ENCODE peak calls at places on chromosomes 13 and 19, in five cellular contexts. One of them, this sample, is unnamed.

GRCh38 chr19:45505151-45505995 is 1.9 kb upstream of the VASP start:
- DNase-seq in DND-41: no peak
- DNase-seq in stomach: no peak
- DNase-seq in H1: no peak
- DNase-seq in BE2C: no peak
- DNase-seq in this sample: no peak

GRCh38 chr13:107845911-107846310 is 369.4 kb downstream of the LIG4 start:
- DNase-seq in BE2C: peak
- DNase-seq in stomach: no peak
- DNase-seq in H1: no peak
- DNase-seq in DND-41: no peak
- DNase-seq in this sample: no peak

GRCh38 chr13:30422056-30422914 is at the start of gene UBE2L5:
- DNase-seq in BE2C: peak
- DNase-seq in H1: peak
- DNase-seq in DND-41: peak
- DNase-seq in stomach: peak
- DNase-seq in this sample: no peak

GRCh38 chr19:15424121-15424520 is 5.3 kb upstream of the AKAP8L start:
- DNase-seq in H1: no peak
- DNase-seq in DND-41: no peak
- DNase-seq in stomach: no peak
- DNase-seq in BE2C: no peak
- DNase-seq in this sample: no peak

GRCh38 chr19:33246729-33247440 is 21.2 kb upstream of the SLC7A10 start:
- DNase-seq in BE2C: no peak
- DNase-seq in DND-41: no peak
- DNase-seq in H1: no peak
- DNase-seq in stomach: no peak
- DNase-seq in this sample: no peak

GRCh38 chr19:41548954-41549688 is 26.8 kb upstream of the CEACAM21 start:
- DNase-seq in stomach: peak
- DNase-seq in DND-41: no peak
- DNase-seq in BE2C: no peak
- DNase-seq in H1: no peak
- DNase-seq in this sample: no peak

GRCh38 chr19:29194658-29195057 is 18.3 kb downstream of the UQCRFS1 start:
- DNase-seq in stomach: no peak
- DNase-seq in H1: no peak
- DNase-seq in BE2C: no peak
- DNase-seq in DND-41: no peak
- DNase-seq in this sample: no peak

GRCh38 chr13:65330691-65331090 is 1899.4 kb downstream of the PCDH9 start:
- DNase-seq in DND-41: no peak
- DNase-seq in stomach: no peak
- DNase-seq in BE2C: no peak
- DNase-seq in H1: no peak
- DNase-seq in this sample: no peak

GRCh38 chr19:29120471-29120870 is 92.5 kb downstream of the UQCRFS1 start:
- DNase-seq in stomach: no peak
- DNase-seq in BE2C: no peak
- DNase-seq in H1: no peak
- DNase-seq in DND-41: no peak
- DNase-seq in this sample: no peak

GRCh38 chr13:107585466-107585865 is 629.9 kb downstream of the LIG4 start:
- DNase-seq in stomach: no peak
- DNase-seq in H1: no peak
- DNase-seq in BE2C: peak
- DNase-seq in DND-41: no peak
- DNase-seq in this sample: no peak

GRCh38 chr13:64723735-64724134 is 2506.4 kb downstream of the PCDH9 start:
- DNase-seq in stomach: no peak
- DNase-seq in BE2C: peak
- DNase-seq in H1: no peak
- DNase-seq in DND-41: no peak
- DNase-seq in this sample: peak

GRCh38 chr19:51694318-51695085 is 1.4 kb downstream of the SPACA6 start:
- DNase-seq in BE2C: no peak
- DNase-seq in DND-41: no peak
- DNase-seq in stomach: peak
- DNase-seq in H1: no peak
- DNase-seq in this sample: no peak

GRCh38 chr13:109281823-109282239 is 504.6 kb downstream of the IRS2 start:
- DNase-seq in BE2C: no peak
- DNase-seq in DND-41: no peak
- DNase-seq in stomach: no peak
- DNase-seq in H1: no peak
- DNase-seq in this sample: no peak

GRCh38 chr19:56727731-56728130 is 56.2 kb upstream of the ZNF835 start:
- DNase-seq in stomach: no peak
- DNase-seq in H1: no peak
- DNase-seq in BE2C: no peak
- DNase-seq in DND-41: no peak
- DNase-seq in this sample: no peak

GRCh38 chr19:27705896-27706295 is 1507.1 kb downstream of the UQCRFS1 start:
- DNase-seq in BE2C: peak
- DNase-seq in stomach: no peak
- DNase-seq in DND-41: no peak
- DNase-seq in H1: no peak
- DNase-seq in this sample: no peak

DNA sequence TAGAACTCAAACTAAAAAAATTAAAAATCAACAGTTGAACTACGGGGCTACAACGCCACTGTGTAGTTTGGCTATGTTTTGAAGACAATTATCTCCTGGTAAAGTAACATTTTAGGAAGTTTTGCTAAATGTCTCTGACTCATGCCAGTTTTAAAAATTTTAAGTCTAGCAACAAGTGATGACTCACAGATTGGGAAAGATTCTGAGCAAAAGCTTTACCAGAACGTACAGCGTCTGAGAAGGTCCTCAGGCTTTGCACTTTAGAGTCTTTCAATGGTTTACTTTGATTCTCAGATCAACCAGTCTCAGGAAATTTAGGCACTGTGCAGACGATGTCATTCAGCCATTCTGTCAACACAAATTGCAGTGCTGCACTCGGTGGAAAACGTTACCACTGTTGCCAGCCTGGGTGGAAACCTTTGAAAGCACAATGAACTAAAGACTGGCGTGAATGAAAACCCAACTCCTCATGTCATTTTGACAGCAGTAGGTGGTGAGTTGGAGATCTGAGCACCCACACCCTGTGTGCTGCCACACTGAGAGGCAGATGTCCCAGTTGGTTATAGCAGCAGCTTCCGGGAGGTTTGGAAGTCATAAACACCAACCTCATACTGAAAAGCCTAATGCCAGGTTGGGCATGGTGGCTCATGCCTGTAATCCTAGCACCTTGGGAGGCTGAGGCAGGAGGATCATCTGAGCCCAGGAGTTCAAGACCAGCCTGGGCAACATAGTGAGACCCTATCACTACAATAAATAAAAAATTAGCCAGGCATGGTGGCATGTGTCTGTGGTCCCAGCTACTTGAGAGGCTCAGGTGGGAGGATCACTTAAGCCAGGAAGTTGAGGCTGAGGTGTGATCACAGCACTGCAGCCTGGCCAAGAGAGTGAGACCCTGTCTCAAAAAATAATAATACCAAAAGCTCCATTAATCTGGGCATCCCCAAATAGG is 6.3 kb upstream of the WTIP start:
- DNase-seq in H1: no peak
- DNase-seq in BE2C: no peak
- DNase-seq in stomach: no peak
- DNase-seq in DND-41: no peak
- DNase-seq in this sample: peak
- H3K4me3 ChIP-seq in H1: no peak
- H3K4me3 ChIP-seq in BE2C: no peak
- H3K4me3 ChIP-seq in stomach: no peak
- H3K4me3 ChIP-seq in DND-41: no peak
- H3K4me3 ChIP-seq in this sample: no peak

GRCh38 chr19:1253514-1254080 is 5.2 kb downstream of the MIDN start:
- DNase-seq in BE2C: no peak
- DNase-seq in H1: no peak
- DNase-seq in DND-41: no peak
- DNase-seq in stomach: no peak
- DNase-seq in this sample: no peak

GRCh38 chr19:1254081-1254527 is 5.7 kb downstream of the MIDN start:
- DNase-seq in DND-41: no peak
- DNase-seq in BE2C: no peak
- DNase-seq in H1: no peak
- DNase-seq in stomach: no peak
- DNase-seq in this sample: no peak

GRCh38 chr19:1256646-1257474 is 8.5 kb downstream of the MIDN start:
- DNase-seq in stomach: no peak
- DNase-seq in BE2C: no peak
- DNase-seq in H1: no peak
- DNase-seq in DND-41: no peak
- DNase-seq in this sample: no peak

GRCh38 chr19:1254530-1255185 is 6.3 kb downstream of the MIDN start:
- DNase-seq in BE2C: no peak
- DNase-seq in stomach: no peak
- DNase-seq in DND-41: no peak
- DNase-seq in H1: no peak
- DNase-seq in this sample: no peak

DNA sequence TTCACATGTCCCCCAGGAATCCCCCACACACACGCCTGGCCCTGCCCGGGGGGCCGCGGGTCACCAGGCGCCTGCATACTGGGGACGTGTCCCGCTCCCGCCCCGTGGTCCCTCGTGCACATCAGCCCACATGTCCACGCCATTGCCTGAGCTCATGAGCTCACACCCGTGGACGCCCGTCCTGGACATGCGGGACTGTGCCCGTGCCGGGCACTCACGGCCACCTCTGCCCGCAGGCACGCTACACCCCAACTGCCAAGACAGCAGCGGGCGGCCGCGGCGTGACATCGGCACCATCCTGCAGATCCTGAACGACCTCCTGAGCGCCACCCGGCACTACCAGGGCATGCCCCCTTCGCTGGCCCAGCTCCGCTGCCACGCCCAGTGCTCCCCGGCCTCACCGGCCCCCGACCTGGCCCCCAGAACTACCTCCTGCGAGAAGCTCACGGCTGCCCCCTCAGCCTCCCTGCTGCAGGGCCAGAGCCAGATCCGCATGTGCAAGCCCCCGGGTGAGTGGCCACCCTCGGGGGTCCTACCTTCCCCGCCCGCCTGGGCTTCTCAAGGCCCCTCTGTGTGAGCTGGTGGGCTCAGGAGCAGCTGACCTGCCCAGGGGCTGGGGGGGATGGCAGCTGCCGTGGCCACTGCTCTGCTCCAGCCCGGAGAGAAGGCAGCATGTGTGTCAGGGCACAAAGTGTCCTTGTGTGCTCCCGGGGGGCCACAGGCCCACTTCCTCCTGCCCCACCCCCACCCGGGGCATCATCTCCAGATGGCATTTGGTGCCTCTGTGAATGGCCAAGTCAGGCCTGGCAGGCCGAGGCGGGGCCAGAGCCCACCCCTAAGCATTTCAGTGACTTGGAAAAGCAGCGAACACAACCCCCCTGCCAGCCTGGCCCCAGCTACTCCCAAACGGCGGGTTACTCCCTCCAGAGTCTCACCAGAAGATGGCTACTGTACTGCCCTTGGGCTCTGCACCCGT is 7.1 kb downstream of the MIDN start:
- DNase-seq in BE2C: no peak
- DNase-seq in DND-41: no peak
- DNase-seq in stomach: no peak
- DNase-seq in H1: no peak
- DNase-seq in this sample: no peak
- H3K4me3 ChIP-seq in BE2C: no peak
- H3K4me3 ChIP-seq in DND-41: no peak
- H3K4me3 ChIP-seq in stomach: peak
- H3K4me3 ChIP-seq in H1: no peak
- H3K4me3 ChIP-seq in this sample: no peak

GRCh38 chr19:8481616-8482015 is 20.8 kb downstream of the PRAM1 start:
- DNase-seq in H1: no peak
- DNase-seq in stomach: no peak
- DNase-seq in BE2C: no peak
- DNase-seq in DND-41: no peak
- DNase-seq in this sample: no peak
- H3K4me3 ChIP-seq in H1: no peak
- H3K4me3 ChIP-seq in stomach: no peak
- H3K4me3 ChIP-seq in BE2C: no peak
- H3K4me3 ChIP-seq in DND-41: no peak
- H3K4me3 ChIP-seq in this sample: no peak

GRCh38 chr19:49852631-49853126 is 1.7 kb downstream of the PTOV1 start:
- DNase-seq in DND-41: no peak
- DNase-seq in stomach: no peak
- DNase-seq in H1: no peak
- DNase-seq in BE2C: no peak
- DNase-seq in this sample: no peak
- H3K4me3 ChIP-seq in DND-41: peak
- H3K4me3 ChIP-seq in stomach: peak
- H3K4me3 ChIP-seq in H1: peak
- H3K4me3 ChIP-seq in BE2C: peak
- H3K4me3 ChIP-seq in this sample: peak

DNA sequence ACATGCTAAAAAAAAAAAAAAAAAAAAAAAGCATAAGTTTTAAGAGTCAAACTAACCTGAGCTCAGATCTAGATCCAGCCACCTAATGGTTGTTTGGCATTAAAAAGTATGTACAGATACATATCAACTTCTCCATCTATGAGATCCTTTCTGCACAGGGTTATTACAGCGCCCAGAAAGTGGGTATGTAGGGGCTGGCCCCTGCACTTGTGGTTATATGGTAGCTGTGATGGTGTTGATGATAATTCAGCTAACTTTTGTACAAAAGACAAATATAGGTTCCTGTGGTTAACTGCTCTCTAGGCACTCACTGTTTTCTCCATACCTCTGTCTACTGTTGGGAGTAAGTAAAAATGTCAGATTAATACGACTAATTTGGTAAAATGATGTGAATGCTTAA is 81.7 kb downstream of the TNFRSF19 start:
- DNase-seq in DND-41: no peak
- DNase-seq in stomach: no peak
- DNase-seq in BE2C: no peak
- DNase-seq in H1: no peak
- DNase-seq in this sample: no peak
- H3K4me3 ChIP-seq in DND-41: no peak
- H3K4me3 ChIP-seq in stomach: no peak
- H3K4me3 ChIP-seq in BE2C: no peak
- H3K4me3 ChIP-seq in H1: no peak
- H3K4me3 ChIP-seq in this sample: no peak

DNA sequence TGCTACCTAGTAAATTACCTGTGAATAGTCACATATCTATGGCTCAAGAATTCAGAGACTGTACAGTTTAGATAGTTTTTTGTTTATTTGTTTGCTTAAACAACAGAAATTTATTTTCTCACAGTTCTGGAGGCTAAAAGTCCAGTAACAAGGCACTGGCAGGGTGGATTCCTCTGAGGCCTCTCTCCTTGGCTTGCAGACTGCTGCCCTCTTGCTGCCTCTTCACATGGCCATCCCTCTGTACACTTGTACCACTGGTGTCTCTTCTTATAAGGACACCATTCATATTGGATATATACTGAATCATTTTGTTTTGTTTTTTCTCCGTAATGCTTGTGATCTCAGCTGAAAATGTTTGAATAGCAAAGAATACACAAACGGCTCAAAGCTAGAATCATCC is 56.4 kb upstream of the MIR17HG start:
- DNase-seq in stomach: no peak
- DNase-seq in DND-41: no peak
- DNase-seq in BE2C: no peak
- DNase-seq in H1: no peak
- DNase-seq in this sample: no peak
- H3K4me3 ChIP-seq in stomach: no peak
- H3K4me3 ChIP-seq in DND-41: no peak
- H3K4me3 ChIP-seq in BE2C: no peak
- H3K4me3 ChIP-seq in H1: no peak
- H3K4me3 ChIP-seq in this sample: no peak

This sample was measured in skeletal muscle cell.